ENCODE peak calls at places on chromosomes 3 and 15, in seven cellular contexts. E, K, W, L, J, T and H are unnamed samples.

GRCh38 chr3:161273589-161274218 is 52.6 kb downstream of the NMD3 start:
- DNase-seq in E (no peak), K (peak; percentile 61), W (peak; percentile 37), L (peak; percentile 29), J (peak; percentile 66), T (peak; percentile 9), H (no peak)

GRCh38 chr3:15513121-15513520 is 8.4 kb downstream of the COLQ start:
- DNase-seq in E (no peak), K (no peak), W (no peak), L (no peak), J (no peak), T (no peak), H (no peak)

GRCh38 chr3:72151465-72152238 is 366.7 kb upstream of the PROK2 start:
- DNase-seq in E (no peak), K (no peak), W (no peak), L (peak; percentile 75), J (no peak), T (no peak), H (no peak)

GRCh38 chr3:99817047-99817436 is 620 bp upstream of the CMSS1 start:
- DNase-seq in E (no peak), K (peak; percentile 42), W (peak; percentile 53), L (peak; percentile 24), J (peak; percentile 59), T (peak; percentile 9), H (no peak)

GRCh38 chr15:101540480-101541239 is 51.2 kb upstream of the PCSK6 start:
- DNase-seq in E (no peak), K (no peak), W (no peak), L (no peak), J (no peak), T (no peak), H (peak; percentile 44)

GRCh38 chr3:8938021-8938420 is 25.3 kb downstream of the RAD18 start:
- DNase-seq in E (peak; percentile 11), K (peak; percentile 12), W (peak; percentile 20), L (no peak), J (peak; percentile 67), T (no peak), H (no peak)

GRCh38 chr3:155809181-155809580 is 3.1 kb upstream of the C3orf33 start:
- DNase-seq in E (peak; percentile 29), K (no peak), W (no peak), L (no peak), J (peak; percentile 76), T (no peak), H (no peak)

GRCh38 chr3:28835751-28836150 is 445.1 kb upstream of the RBMS3 start:
- DNase-seq in E (peak; percentile 43), K (peak; percentile 3), W (peak; percentile 57), L (no peak), J (peak; percentile 40), T (no peak), H (peak; percentile 82)

GRCh38 chr15:90126457-90127435 is 24.5 kb upstream of the IDH2 start:
- DNase-seq in E (no peak), K (peak; percentile 77), W (peak; percentile 77), L (peak; percentile 59), J (peak; percentile 5), T (no peak), H (peak; percentile 92)

GRCh38 chr15:90131848-90132247 is 29.6 kb upstream of the IDH2 start:
- DNase-seq in E (no peak), K (no peak), W (no peak), L (no peak), J (no peak), T (no peak), H (no peak)

GRCh38 chr3:191980443-191980842 is 519.5 kb downstream of the PYDC2 start:
- DNase-seq in E (no peak), K (no peak), W (no peak), L (no peak), J (no peak), T (no peak), H (no peak)

GRCh38 chr3:11305509-11305908 is 33.3 kb downstream of the ATG7 start:
- DNase-seq in E (peak; percentile 15), K (no peak), W (peak; percentile 16), L (no peak), J (peak; percentile 42), T (no peak), H (no peak)

GRCh38 chr3:11304160-11304559 is 32.0 kb downstream of the ATG7 start:
- DNase-seq in E (no peak), K (no peak), W (no peak), L (no peak), J (no peak), T (no peak), H (no peak)

GRCh38 chr3:11306815-11307589 is 34.8 kb downstream of the ATG7 start:
- DNase-seq in E (no peak), K (no peak), W (no peak), L (no peak), J (no peak), T (no peak), H (no peak)

GRCh38 chr3:11310258-11310657 is 38.1 kb downstream of the ATG7 start:
- DNase-seq in E (no peak), K (no peak), W (peak; percentile 36), L (no peak), J (no peak), T (no peak), H (no peak)

DNA sequence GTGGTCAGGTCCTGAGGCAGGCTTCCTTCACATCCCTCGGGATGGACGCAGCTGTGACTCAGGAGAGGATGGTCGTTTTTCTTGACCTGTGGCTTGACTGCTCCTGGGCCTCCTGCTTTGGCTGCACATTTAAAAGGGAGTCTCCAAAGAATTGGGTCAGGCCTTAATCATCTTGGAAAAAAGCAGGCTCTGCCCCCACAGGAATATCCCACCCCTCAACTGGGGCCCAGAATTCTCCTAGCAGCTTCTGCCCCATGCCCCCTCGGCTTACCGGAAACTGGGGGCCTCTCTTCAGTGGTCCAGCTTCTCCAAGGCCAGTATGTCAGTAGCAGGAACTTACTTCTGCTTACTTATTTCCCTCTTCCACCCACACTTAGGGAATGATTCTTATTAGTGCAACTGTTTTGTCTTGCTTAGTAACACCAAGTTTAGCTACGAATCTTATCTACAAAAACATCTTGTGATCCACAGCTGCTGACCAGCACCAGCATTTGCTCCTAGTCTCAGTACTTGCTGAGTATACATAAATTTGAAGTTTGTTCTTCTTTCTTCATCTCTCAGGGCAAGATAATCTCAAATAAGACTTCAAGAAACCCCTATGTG is 35.7 kb downstream of the ATG7 start:
- DNase-seq in E (no peak), K (no peak), W (no peak), L (no peak), J (peak; percentile 33), T (no peak), H (no peak)
- H3K9ac ChIP-seq in E (no peak overlapping the region), K (no peak overlapping the region), W (no peak overlapping the region), L (no peak overlapping the region), J (no peak overlapping the region), T (no peak overlapping the region), H (no peak overlapping the region)

DNA sequence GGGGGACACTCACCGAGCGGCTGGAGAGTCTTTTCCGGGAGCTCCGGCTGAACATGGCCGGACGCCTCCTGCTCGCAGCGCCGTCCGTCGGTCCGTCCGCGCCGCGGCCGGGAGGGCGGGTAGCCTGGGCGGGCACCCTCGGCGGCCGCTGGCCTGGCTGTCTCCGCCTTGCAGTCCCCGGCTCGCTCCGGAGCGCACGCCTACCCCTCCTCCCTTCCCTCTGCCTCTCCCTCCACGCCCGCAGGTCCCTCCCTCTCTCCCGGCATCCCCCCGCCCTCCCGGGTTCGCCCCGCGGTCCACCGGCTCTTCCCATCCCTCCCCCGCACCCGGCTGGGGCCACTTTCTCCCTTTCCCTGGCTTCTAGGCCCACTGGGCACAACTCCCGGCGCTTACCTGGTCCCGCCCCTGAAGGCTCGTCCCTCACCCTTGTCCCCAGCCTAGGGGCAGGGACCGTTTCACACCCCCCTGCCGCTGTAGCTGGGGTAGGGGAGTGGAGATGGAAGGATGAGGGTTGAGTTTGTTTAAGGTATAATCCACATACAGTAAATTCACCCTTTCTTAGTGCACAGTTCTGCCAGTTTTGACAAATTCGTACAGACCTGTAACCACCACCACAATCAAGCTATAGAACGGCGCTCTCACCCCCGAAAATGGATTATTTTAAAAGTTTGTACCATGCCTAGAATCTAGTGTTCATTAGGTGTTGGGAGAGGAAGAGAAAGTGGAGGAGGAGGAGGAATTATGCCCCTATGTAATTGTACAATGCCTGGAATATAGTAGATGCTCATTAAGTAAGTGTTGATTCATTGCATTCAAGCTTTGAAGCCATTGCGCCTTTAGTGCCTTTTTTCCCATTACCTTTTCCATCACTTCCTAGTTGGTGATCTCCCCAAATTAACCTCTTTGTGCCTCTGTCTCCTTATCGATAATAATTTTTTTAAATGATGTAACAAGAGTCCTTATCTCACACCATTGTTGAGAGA is 220.3 kb upstream of the PRICKLE2 start:
- DNase-seq in E (no peak), K (peak; percentile 85), W (peak; percentile 76), L (peak; percentile 34), J (peak; percentile 56), T (peak; percentile 37), H (peak; percentile 91)
- H3K9ac ChIP-seq in E (no peak overlapping the region), K (no peak overlapping the region), W (peak overlapping the region; percentile 29), L (no peak overlapping the region), J (peak overlapping the region; percentile 47), T (no peak overlapping the region), H (peak overlapping the region; percentile 47)

GRCh38 chr3:51978143-51978502 is 3.3 kb downstream of the ABHD14A start:
- DNase-seq in E (no peak), K (no peak), W (no peak), L (no peak), J (no peak), T (no peak), H (no peak)

GRCh38 chr3:51974277-51974962 is 444 bp upstream of the ABHD14A start:
- DNase-seq in E (no peak), K (no peak), W (no peak), L (peak; percentile 62), J (peak; percentile 58), T (no peak), H (no peak)

GRCh38 chr3:51974963-51975856 is at the start of gene ABHD14A:
- DNase-seq in E (peak; percentile 67), K (peak; percentile 88), W (peak; percentile 61), L (peak; percentile 88), J (peak; percentile 88), T (peak; percentile 68), H (peak; percentile 87)

GRCh38 chr3:51977449-51978142 is 2.7 kb downstream of the ABHD14A start:
- DNase-seq in E (peak; percentile 64), K (no peak), W (no peak), L (no peak), J (no peak), T (no peak), H (no peak)

GRCh38 chr3:51975857-51976549 is 1.1 kb downstream of the ABHD14A start:
- DNase-seq in E (no peak), K (peak; percentile 88), W (peak; percentile 54), L (peak; percentile 81), J (peak; percentile 80), T (no peak), H (peak; percentile 82)
- H3K9ac ChIP-seq in E (no peak overlapping the region), K (no peak overlapping the region), W (peak overlapping the region; percentile 63), L (no peak overlapping the region), J (peak overlapping the region; percentile 92), T (no peak overlapping the region), H (no peak overlapping the region)

DNA sequence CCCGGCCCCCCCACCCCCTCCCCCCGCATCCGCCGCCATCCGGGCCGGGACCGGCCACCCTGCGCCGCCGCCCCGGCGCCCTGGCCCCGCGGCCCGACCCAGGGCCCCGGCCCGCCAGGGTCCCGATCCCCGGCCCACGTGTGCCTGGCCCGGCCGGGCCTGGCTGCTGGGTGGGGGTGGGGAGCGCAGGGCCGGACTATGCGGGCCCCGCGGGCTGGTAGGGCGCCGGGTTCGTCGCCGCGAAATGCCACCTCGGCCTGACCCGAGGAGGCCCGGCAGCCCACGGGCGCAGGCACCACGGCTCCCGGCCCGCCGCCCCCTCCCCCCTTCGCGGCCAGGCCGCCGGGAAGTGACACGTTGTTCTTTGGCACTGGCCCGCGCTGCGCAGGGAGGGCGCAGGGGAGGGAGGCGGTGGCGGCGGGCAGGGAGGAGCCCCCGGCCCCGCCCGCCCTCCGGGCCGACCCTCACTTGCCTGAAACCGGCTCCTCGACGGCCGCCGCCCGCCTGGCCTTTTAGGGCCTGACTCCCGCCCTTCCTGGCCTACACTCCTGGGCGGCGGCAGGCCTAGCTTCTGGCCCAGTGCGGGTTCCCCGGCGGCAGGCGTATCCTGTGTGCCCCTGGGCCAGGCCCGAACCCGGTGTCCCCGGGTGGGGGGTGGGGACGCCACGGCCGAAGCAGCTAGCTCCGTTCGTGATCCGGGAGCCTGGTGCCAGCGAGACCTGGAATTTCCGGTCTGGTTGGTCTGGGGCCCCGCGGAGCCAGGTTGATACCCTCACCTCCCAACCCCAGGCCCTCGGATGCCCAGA is 497 bp downstream of the EIF4G1 start:
- DNase-seq in E (peak; percentile 66), K (peak; percentile 80), W (peak; percentile 74), L (peak; percentile 79), J (peak; percentile 90), T (peak; percentile 48), H (peak; percentile 78)
- H3K9ac ChIP-seq in E (peak overlapping the region; percentile 85), K (peak overlapping the region; percentile 92), W (peak overlapping the region; percentile 94), L (peak overlapping the region; percentile 97), J (peak overlapping the region; percentile 96), T (peak overlapping the region; percentile 92), H (peak overlapping the region; percentile 91)